ENCODE peak calls at places on chromosomes 4 and X, in seven cellular contexts. H, V, O, C, I, W and U are unnamed samples. For H3K9me3, the result is how much of the 10 kb centered on the place peaks cover.

GRCh38 chrX:46247456-46247855 is 297.8 kb downstream of the ZNF674 start:
- DNase-seq in H (no peak), V (no peak), O (no peak), C (no peak), I (no peak), W (no peak), U (no peak)

GRCh38 chr4:147822128-147822527 is 90.2 kb downstream of the ARHGAP10 start:
- DNase-seq in H (no peak), V (peak), O (peak), C (no peak), I (peak), W (peak), U (peak)

GRCh38 chr4:75708218-75708691 is 16.1 kb upstream of the USO1 start:
- DNase-seq in H (peak), V (no peak), O (no peak), C (no peak), I (no peak), W (no peak), U (no peak)

GRCh38 chr4:21290562-21290961 is 590.3 kb downstream of the PACRGL start:
- DNase-seq in H (no peak), V (no peak), O (no peak), C (no peak), I (no peak), W (no peak), U (no peak)

GRCh38 chr4:158995040-158995439 is 107.8 kb upstream of the RAPGEF2 start:
- DNase-seq in H (no peak), V (no peak), O (no peak), C (no peak), I (no peak), W (no peak), U (no peak)

GRCh38 chr4:48337726-48338125 is 3.6 kb upstream of the SLAIN2 start:
- DNase-seq in H (peak), V (no peak), O (no peak), C (no peak), I (no peak), W (no peak), U (no peak)

GRCh38 chrX:31871989-31872388 is 800.1 kb upstream of the FTHL17 start:
- DNase-seq in H (no peak), V (no peak), O (no peak), C (no peak), I (no peak), W (no peak), U (no peak)

GRCh38 chrX:87397103-87397886 is 120.3 kb upstream of the KLHL4 start:
- DNase-seq in H (peak), V (no peak), O (no peak), C (no peak), I (no peak), W (no peak), U (no peak)

GRCh38 chr4:3037957-3038451 is 36.3 kb downstream of the HTT-AS start:
- DNase-seq in H (no peak), V (peak), O (no peak), C (no peak), I (peak), W (peak), U (no peak)

DNA sequence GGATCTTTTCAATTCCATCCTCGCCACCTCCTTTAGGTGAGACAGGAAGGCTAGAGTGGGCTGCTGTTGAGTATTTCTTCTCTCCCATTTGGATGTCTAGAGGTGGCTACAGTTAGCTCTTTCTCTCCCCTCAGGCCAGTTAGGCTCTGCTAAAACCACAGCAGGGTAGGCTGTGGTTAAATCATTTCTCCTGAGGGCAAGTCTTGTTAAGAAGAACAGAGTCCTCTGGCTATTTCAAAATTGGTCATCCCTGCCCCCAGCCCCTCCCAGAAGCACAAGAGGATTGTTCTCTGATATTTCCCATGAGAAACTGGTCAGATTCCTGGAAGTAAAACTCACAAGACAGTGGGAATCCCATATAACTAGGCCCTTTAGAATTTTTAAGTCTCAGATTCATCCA is 1359.5 kb downstream of the TECRL start:
- DNase-seq in H (no peak), V (no peak), O (no peak), C (no peak), I (no peak), W (no peak), U (no peak)
- H3K9me3 ChIP-seq in H (under half), V (under half), O (under half), C (under half), I (under half), W (under half), U (under half)

GRCh38 chr4:112521123-112522116 is 5.4 kb upstream of the NEUROG2 start:
- DNase-seq in H (no peak), V (no peak), O (no peak), C (no peak), I (no peak), W (no peak), U (no peak)

GRCh38 chr4:112520598-112521122 is 4.7 kb upstream of the NEUROG2 start:
- DNase-seq in H (no peak), V (no peak), O (no peak), C (no peak), I (no peak), W (no peak), U (no peak)

GRCh38 chr4:112522389-112522788 is 6.4 kb upstream of the NEUROG2 start:
- DNase-seq in H (no peak), V (no peak), O (no peak), C (no peak), I (no peak), W (no peak), U (no peak)

GRCh38 chr4:112523764-112524505 is 8.0 kb upstream of the NEUROG2 start:
- DNase-seq in H (peak), V (peak), O (no peak), C (no peak), I (no peak), W (peak), U (peak)

GRCh38 chr4:112523008-112523440 is 7.0 kb upstream of the NEUROG2 start:
- DNase-seq in H (no peak), V (no peak), O (peak), C (no peak), I (no peak), W (no peak), U (no peak)
- H3K27ac ChIP-seq in H (no peak), V (no peak), O (no peak), C (no peak), I (no peak), W (no peak), U (no peak)

GRCh38 chr4:153364061-153364460 is 19.6 kb downstream of the MND1 start:
- DNase-seq in H (no peak), V (no peak), O (no peak), C (no peak), I (no peak), W (no peak), U (no peak)

GRCh38 chr4:153365003-153365402 is 20.5 kb downstream of the MND1 start:
- DNase-seq in H (no peak), V (no peak), O (no peak), C (no peak), I (no peak), W (no peak), U (no peak)

GRCh38 chr4:153371835-153372234 is 27.3 kb downstream of the MND1 start:
- DNase-seq in H (no peak), V (no peak), O (no peak), C (no peak), I (no peak), W (no peak), U (no peak)

GRCh38 chr4:153362184-153362583 is 17.7 kb downstream of the MND1 start:
- DNase-seq in H (no peak), V (no peak), O (peak), C (no peak), I (no peak), W (no peak), U (no peak)

GRCh38 chr4:153367092-153367491 is 22.6 kb downstream of the MND1 start:
- DNase-seq in H (no peak), V (no peak), O (no peak), C (no peak), I (no peak), W (no peak), U (no peak)
- H3K9me3 ChIP-seq in H (under half), V (under half), O (under half), C (under half), I (under half), W (under half), U (under half)

GRCh38 chr4:70667710-70668535 is 1.6 kb upstream of the JCHAIN start:
- DNase-seq in H (no peak), V (no peak), O (peak), C (no peak), I (no peak), W (no peak), U (no peak)
- H3K27ac ChIP-seq in H (no peak), V (no peak), O (no peak), C (no peak), I (peak), W (peak), U (no peak)